ENCODE peak calls at places on chromosomes 11 and 22, in eight cellular contexts. T is GM20000, L is IMR-90, M is brain microvascular endothelial cell, D is HFF-Myc, F is AG09319, S is ovary, O is uterus. A is an unnamed sample.

GRCh38 chr22:42909363-42910058 is 52.4 kb upstream of the ARFGAP3 start:
- DNase-seq in T (no peak), L (no peak), M (no peak), D (no peak), F (no peak), S (no peak), O (no peak), A (no peak)

GRCh38 chr11:45607995-45608394 is 57.4 kb downstream of the CHST1 start:
- DNase-seq in T (no peak), L (no peak), M (no peak), D (no peak), F (no peak), S (no peak), O (no peak), A (no peak)

GRCh38 chr11:2533642-2534115 is 88.9 kb downstream of the KCNQ1 start:
- DNase-seq in T (peak), L (peak), M (peak), D (peak), F (peak), S (peak), O (peak), A (peak)

GRCh38 chr11:35617687-35618496 is at the start of gene FJX1:
- DNase-seq in T (peak), L (peak), M (peak), D (peak), F (peak), S (peak), O (peak), A (peak)

GRCh38 chr11:93198221-93198650 is 445 bp upstream of the SLC36A4 start:
- DNase-seq in T (no peak), L (peak), M (peak), D (no peak), F (no peak), S (no peak), O (no peak), A (peak)

GRCh38 chr22:27875951-27876350 is 43.1 kb downstream of the PITPNB start:
- DNase-seq in T (no peak), L (no peak), M (no peak), D (no peak), F (no peak), S (no peak), O (no peak), A (no peak)

GRCh38 chr11:77596626-77597025 is 6.9 kb downstream of the AQP11 start:
- DNase-seq in T (no peak), L (peak), M (peak), D (no peak), F (peak), S (no peak), O (no peak), A (peak)

GRCh38 chr11:87926250-87926970 is 248.8 kb downstream of the RAB38 start:
- DNase-seq in T (no peak), L (peak), M (peak), D (peak), F (no peak), S (no peak), O (no peak), A (peak)

GRCh38 chr11:91904792-91905785 is 319.5 kb upstream of the FAT3 start:
- DNase-seq in T (no peak), L (no peak), M (no peak), D (no peak), F (no peak), S (no peak), O (no peak), A (no peak)

GRCh38 chr22:33465554-33465953 is 407.4 kb upstream of the SYN3 start:
- DNase-seq in T (no peak), L (no peak), M (no peak), D (no peak), F (no peak), S (no peak), O (no peak), A (no peak)

GRCh38 chr11:22510010-22510409 is 115.6 kb downstream of the FANCF start:
- DNase-seq in T (no peak), L (no peak), M (no peak), D (no peak), F (no peak), S (no peak), O (no peak), A (peak)

GRCh38 chr22:36350751-36351594 is 36.8 kb downstream of the MYH9 start:
- DNase-seq in T (no peak), L (peak), M (no peak), D (no peak), F (no peak), S (peak), O (no peak), A (peak)

GRCh38 chr22:44622147-44622427 is 79.9 kb upstream of the PRR5 start:
- DNase-seq in T (no peak), L (no peak), M (no peak), D (no peak), F (no peak), S (no peak), O (no peak), A (no peak)

GRCh38 chr22:29587938-29588699 is 7.2 kb upstream of the NIPSNAP1 start:
- DNase-seq in T (no peak), L (peak), M (peak), D (peak), F (peak), S (no peak), O (no peak), A (peak)

GRCh38 chr11:116167706-116168458 is 604.9 kb downstream of the BUD13 start:
- DNase-seq in T (no peak), L (no peak), M (no peak), D (no peak), F (no peak), S (no peak), O (no peak), A (no peak)

GRCh38 chr11:100636536-100636935 is 50.6 kb upstream of the ARHGAP42 start:
- DNase-seq in T (no peak), L (no peak), M (no peak), D (no peak), F (no peak), S (no peak), O (no peak), A (no peak)

GRCh38 chr11:36347384-36347906 is 51.4 kb downstream of the PRR5L start:
- DNase-seq in T (no peak), L (no peak), M (no peak), D (no peak), F (no peak), S (no peak), O (no peak), A (no peak)

GRCh38 chr11:27902981-27903624 is 202.8 kb upstream of the BDNF start:
- DNase-seq in T (no peak), L (peak), M (peak), D (no peak), F (no peak), S (no peak), O (no peak), A (peak)

GRCh38 chr11:76074178-76075112 is 131.9 kb downstream of the WNT11 start:
- DNase-seq in T (no peak), L (peak), M (peak), D (no peak), F (peak), S (no peak), O (no peak), A (no peak)

GRCh38 chr11:59069082-59069481 is 17.0 kb upstream of the GLYATL1B start:
- DNase-seq in T (no peak), L (peak), M (no peak), D (no peak), F (no peak), S (no peak), O (no peak), A (no peak)

GRCh38 chr11:127471662-127472061 is 471.1 kb upstream of the KIRREL3 start:
- DNase-seq in T (no peak), L (no peak), M (no peak), D (no peak), F (no peak), S (no peak), O (no peak), A (no peak)

GRCh38 chr11:62018978-62019664 is 51.7 kb upstream of the FTH1 start:
- DNase-seq in T (no peak), L (no peak), M (no peak), D (no peak), F (no peak), S (no peak), O (no peak), A (no peak)

GRCh38 chr22:49901457-49901856 is 16.8 kb downstream of the ALG12 start:
- DNase-seq in T (no peak), L (no peak), M (no peak), D (no peak), F (no peak), S (no peak), O (no peak), A (no peak)

GRCh38 chr11:104962852-104963251 is 5.5 kb downstream of the CASP4 start:
- DNase-seq in T (no peak), L (no peak), M (no peak), D (no peak), F (no peak), S (no peak), O (no peak), A (no peak)
- TF ChIP-seq CTCF in T (no peak), L (no peak), M (no peak), D (no peak), F (no peak), S (no peak), O (no peak), A (no peak)

GRCh38 chr11:48207881-48208280 is 8.7 kb upstream of the OR4B1 start:
- DNase-seq in T (no peak), L (no peak), M (no peak), D (no peak), F (no peak), S (no peak), O (no peak), A (no peak)

GRCh38 chr11:48210052-48210451 is 6.6 kb upstream of the OR4B1 start:
- DNase-seq in T (no peak), L (peak), M (peak), D (no peak), F (no peak), S (no peak), O (no peak), A (peak)
- TF ChIP-seq CTCF in T (no peak), L (peak), M (peak), D (peak), F (peak), S (no peak), O (no peak), A (no peak)

GRCh38 chr11:130391692-130392091 is 36.7 kb downstream of the ADAMTS8 start:
- DNase-seq in T (no peak), L (no peak), M (no peak), D (no peak), F (no peak), S (no peak), O (no peak), A (no peak)

GRCh38 chr11:130389315-130389935 is 39.0 kb downstream of the ADAMTS8 start:
- DNase-seq in T (no peak), L (no peak), M (peak), D (no peak), F (no peak), S (no peak), O (no peak), A (no peak)

GRCh38 chr11:130388607-130389205 is 39.7 kb downstream of the ADAMTS8 start:
- DNase-seq in T (no peak), L (peak), M (no peak), D (no peak), F (no peak), S (no peak), O (no peak), A (no peak)

DNA sequence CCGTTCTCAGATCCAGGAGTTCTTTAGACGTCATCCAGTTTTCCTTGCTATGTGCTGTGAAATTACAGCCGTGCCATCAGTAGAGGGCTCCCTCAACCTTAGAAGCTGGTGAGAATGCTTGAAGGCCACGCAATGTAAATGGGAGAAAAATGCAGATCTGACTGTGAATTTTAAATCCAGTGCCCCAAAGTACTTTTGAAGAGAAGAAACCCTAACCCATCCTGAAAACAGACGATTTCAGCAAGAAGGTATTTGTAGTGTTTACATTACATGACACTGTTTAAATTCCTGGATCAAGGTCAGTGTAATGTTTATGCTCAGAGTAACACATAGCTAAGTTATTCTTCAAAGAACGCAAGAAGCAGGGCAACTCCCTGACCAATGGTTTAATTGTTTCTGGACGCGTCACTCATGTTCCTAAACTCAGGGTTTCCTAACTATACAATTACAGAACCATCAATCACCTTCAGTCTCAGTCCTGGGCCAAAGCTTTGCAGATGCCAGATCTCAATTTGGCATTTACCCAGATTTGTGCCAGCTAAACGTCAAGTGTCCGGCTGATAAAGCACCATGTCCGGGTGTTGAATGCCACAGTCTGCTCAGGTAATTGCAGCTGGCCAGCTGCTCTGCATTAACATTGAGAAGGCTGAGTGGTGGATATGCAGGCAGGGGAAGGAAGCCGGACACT is 38.2 kb downstream of the ADAMTS8 start:
- DNase-seq in T (no peak), L (peak), M (peak), D (peak), F (peak), S (no peak), O (peak), A (peak)
- TF ChIP-seq CTCF in T (no peak), L (peak), M (peak), D (peak), F (peak), S (no peak), O (peak), A (peak)

GRCh38 chr11:126363706-126364245 is 8.3 kb downstream of the ST3GAL4 start:
- DNase-seq in T (no peak), L (no peak), M (no peak), D (no peak), F (no peak), S (no peak), O (no peak), A (no peak)
- TF ChIP-seq CTCF in T (no peak), L (no peak), M (no peak), D (no peak), F (no peak), S (no peak), O (no peak), A (no peak)

A was measured in MCF 10A.